ENCODE peak calls at places on chromosomes 2 and 18, in seven cellular contexts. A, B, Y, I, Q, N and V are unnamed samples.

GRCh38 chr2:169980643-169981042 is 153.4 kb downstream of the UBR3 start:
- DNase-seq in A (no peak), B (no peak), Y (no peak), I (no peak), Q (no peak), N (no peak), V (no peak)

GRCh38 chr2:84969511-84970265 is 1.3 kb upstream of the KCMF1 start:
- DNase-seq in A (peak; percentile 33), B (peak; percentile 43), Y (no peak), I (no peak), Q (no peak), N (no peak), V (peak; percentile 12)

GRCh38 chr18:40708726-40709125 is 1246.3 kb upstream of the PIK3C3 start:
- DNase-seq in A (no peak), B (no peak), Y (no peak), I (no peak), Q (no peak), N (no peak), V (no peak)

GRCh38 chr18:159037-159652 is 788 bp downstream of the USP14 start:
- DNase-seq in A (peak; percentile 46), B (no peak), Y (no peak), I (no peak), Q (no peak), N (no peak), V (no peak)

GRCh38 chr2:138395565-138396306 is 105.8 kb upstream of the SPOPL start:
- DNase-seq in A (no peak), B (no peak), Y (no peak), I (no peak), Q (peak; percentile 21), N (no peak), V (no peak)

GRCh38 chr18:26511339-26512071 is 36.8 kb downstream of the KCTD1 start:
- DNase-seq in A (no peak), B (no peak), Y (no peak), I (no peak), Q (no peak), N (no peak), V (no peak)

GRCh38 chr2:175476374-175476773 is 294.9 kb upstream of the ATP5MC3 start:
- DNase-seq in A (no peak), B (no peak), Y (no peak), I (no peak), Q (no peak), N (no peak), V (no peak)

GRCh38 chr2:209727077-209727476 is 44.6 kb upstream of the UNC80 start:
- DNase-seq in A (no peak), B (no peak), Y (no peak), I (no peak), Q (no peak), N (no peak), V (no peak)

GRCh38 chr2:196566969-196567666 is 72.4 kb upstream of the CCDC150 start:
- DNase-seq in A (no peak), B (no peak), Y (no peak), I (no peak), Q (no peak), N (no peak), V (no peak)

GRCh38 chr18:74402806-74403433 is 54.2 kb downstream of the DIPK1C start:
- DNase-seq in A (peak; percentile 22), B (no peak), Y (no peak), I (no peak), Q (peak; percentile 65), N (no peak), V (no peak)
- TF ChIP-seq CTCF in A (no peak), B (no peak), Y (no peak), I (no peak), Q (no peak), N (no peak), V (no peak)

DNA sequence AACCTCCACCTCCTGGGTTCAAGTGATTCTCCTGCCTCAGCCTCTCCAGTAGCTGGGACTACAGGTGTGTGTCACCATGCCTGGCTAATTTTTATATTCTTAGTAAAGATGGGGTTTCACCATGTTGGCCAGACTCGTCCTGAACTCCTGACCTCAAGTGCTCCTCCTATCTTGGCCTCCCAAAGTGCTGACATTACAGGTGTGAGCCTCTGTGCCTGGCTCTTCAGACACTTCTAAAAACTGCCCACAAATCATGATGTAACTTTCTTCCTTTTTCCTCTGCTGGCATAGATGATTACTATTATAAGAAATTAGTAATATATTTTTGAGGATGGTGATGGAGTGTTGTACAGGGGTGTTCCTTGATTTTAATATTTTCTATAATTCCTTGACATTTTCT is 6.0 kb downstream of the OSBPL6 start:
- DNase-seq in A (no peak), B (no peak), Y (no peak), I (no peak), Q (no peak), N (no peak), V (no peak)
- H3K4me1 ChIP-seq in A (peaks cover 36% of the 10 kb centered on the region), B (no peaks in the 10 kb centered on the region), Y (no peaks in the 10 kb centered on the region), I (peaks cover 6% of the 10 kb centered on the region), Q (peaks cover 3% of the 10 kb centered on the region), N (no peaks in the 10 kb centered on the region), V (peaks cover 6% of the 10 kb centered on the region)

DNA sequence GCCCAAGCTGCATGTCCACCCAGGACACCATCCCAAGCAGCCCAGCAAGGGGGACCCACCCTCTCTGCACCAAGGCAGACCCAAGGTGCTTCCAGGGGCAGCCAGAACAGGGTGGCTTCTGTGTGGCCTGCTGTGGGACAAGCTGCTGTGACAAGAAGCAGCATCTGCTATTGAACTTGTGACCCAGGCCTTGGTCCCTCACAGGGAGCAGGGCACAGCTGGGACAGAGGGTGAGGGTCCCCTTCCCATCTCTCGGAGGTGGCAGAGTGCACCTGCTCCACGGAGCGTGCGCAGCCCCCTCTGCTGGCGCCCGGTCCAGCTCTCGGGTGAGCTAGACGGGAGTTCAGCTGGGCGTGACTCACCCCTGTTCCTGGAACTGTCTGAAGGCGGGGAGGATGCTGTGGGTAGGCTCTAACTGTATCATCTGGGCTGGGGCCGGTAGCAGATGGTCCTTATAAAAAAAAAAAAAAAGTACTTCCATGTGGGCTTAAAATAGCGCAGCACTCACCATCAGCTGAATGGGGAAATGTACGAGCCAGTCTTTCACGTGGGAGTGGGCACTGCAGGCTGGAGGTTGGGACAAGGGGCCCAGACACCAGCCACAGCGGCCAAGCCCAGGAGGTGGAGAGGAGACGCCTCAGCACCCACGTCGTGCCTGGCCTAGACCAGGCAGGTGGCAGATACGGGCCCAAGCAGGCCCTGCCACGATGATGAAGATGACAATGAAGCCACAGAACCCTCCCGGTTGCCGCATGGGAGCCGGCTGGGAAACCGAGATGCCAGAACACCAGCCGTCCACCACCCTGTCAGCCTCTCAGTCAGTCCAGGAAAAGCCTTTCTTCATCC is 136.8 kb upstream of the ID2 start:
- DNase-seq in A (peak; percentile 56), B (peak; percentile 69), Y (peak; percentile 62), I (peak; percentile 6), Q (peak; percentile 89), N (peak; percentile 26), V (peak; percentile 69)
- TF ChIP-seq CTCF in A (peak; percentile 55), B (no peak), Y (peak; percentile 44), I (peak; percentile 33), Q (peak; percentile 10), N (peak; percentile 40), V (peak; percentile 42)

GRCh38 chr2:156456616-156457015 is 20.4 kb downstream of the GPD2 start:
- DNase-seq in A (no peak), B (no peak), Y (peak; percentile 78), I (no peak), Q (no peak), N (no peak), V (no peak)
- H3K4me1 ChIP-seq in A (no peaks in the 10 kb centered on the region), B (no peaks in the 10 kb centered on the region), Y (peaks cover 26% of the 10 kb centered on the region), I (no peaks in the 10 kb centered on the region), Q (peaks cover 13% of the 10 kb centered on the region), N (peaks cover 4% of the 10 kb centered on the region), V (no peaks in the 10 kb centered on the region)

DNA sequence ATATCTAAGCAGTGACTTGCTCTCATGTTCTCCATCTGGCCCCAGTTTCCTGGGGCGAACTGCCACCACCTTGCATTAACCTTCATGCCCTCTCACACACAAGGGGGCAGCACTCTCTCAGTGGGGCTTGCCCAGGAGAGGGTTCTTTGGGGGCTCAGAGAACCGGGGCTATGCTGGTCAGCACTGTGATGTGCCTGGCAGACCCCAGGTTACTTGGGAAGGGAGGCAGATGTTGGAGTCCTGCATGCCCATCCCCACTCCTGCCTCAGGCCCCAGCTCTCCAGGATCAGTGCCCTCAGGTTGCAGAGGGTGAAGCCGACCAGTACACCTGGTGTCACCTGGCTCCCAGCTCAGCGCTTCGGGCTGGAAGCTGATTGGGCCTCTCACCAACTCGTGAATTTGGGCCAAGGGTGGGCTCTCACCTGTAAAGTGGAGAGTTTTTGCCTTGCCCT is 396.2 kb upstream of the HS6ST1 start:
- DNase-seq in A (peak; percentile 24), B (peak; percentile 12), Y (no peak), I (no peak), Q (no peak), N (no peak), V (no peak)
- TF ChIP-seq CTCF in A (peak; percentile 39), B (no peak), Y (peak; percentile 21), I (peak; percentile 29), Q (no peak), N (peak; percentile 4), V (no peak)

DNA sequence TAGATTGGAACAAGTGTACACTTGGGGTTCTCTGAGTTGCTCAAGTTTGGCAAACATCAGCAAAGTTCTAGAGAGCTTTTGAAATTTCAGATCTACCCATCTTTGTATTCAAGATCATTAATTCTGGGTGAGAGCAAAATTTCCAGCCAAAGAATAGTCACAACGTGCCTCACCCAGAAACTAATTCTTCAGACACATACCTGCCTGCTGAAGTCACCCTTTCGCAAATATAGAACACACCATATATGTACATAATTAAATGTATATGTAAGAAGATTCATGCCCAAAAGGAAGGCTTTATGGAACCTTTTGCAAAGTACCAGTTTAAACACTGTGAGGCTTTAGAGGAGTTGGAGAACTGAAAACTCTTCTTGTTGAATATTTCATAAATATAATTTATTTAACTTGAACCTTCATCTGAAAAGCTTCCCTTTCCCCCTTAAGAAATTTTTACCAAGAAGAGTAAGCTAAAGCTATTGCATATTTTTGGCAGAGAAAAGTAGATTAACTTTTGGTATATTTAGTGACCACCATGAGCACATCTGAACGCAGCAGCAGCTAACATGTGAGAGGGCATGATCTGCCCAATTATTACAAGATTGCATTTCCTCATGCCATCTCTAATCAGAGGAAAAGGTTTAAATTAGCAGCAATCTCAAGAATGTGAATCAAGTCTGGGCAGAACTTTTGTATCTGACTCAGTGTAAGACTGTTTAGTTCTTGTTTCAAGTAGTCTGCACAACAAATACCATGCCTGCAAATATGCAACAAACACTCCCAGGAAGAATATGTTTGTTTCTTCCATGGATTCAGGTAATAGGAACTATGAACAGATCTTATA is 8.2 kb downstream of the RND3 start:
- DNase-seq in A (no peak), B (no peak), Y (no peak), I (no peak), Q (no peak), N (no peak), V (no peak)
- H3K4me1 ChIP-seq in A (peaks cover 24% of the 10 kb centered on the region), B (peaks cover 6% of the 10 kb centered on the region), Y (no peaks in the 10 kb centered on the region), I (peaks cover 38% of the 10 kb centered on the region), Q (peaks cover 28% of the 10 kb centered on the region), N (peaks cover 70% of the 10 kb centered on the region), V (no peaks in the 10 kb centered on the region)

GRCh38 chr18:8802031-8802679 is 96.8 kb downstream of the MTCL1 start:
- DNase-seq in A (peak; percentile 24), B (no peak), Y (no peak), I (no peak), Q (no peak), N (no peak), V (no peak)
- TF ChIP-seq CTCF in A (no peak), B (no peak), Y (no peak), I (no peak), Q (no peak), N (no peak), V (no peak)